ENCODE peak calls at places on chromosomes 7 and 10, in ten cellular contexts. W, H, O, T, Q, Z, E, V, S and X are unnamed samples.

GRCh38 chr7:64876792-64877713 is 26.0 kb upstream of the ZNF273 start:
- DNase-seq in W (no peak), H (no peak), O (peak), T (no peak), Q (no peak), Z (no peak), E (peak), V (no peak), S (no peak), X (peak)

GRCh38 chr7:75971961-75972763 is 22.2 kb downstream of the TMEM120A start:
- DNase-seq in W (no peak), H (no peak), O (no peak), T (no peak), Q (no peak), Z (peak), E (no peak), V (no peak), S (no peak), X (no peak)

GRCh38 chr7:18534481-18534880 is 38.9 kb downstream of the HDAC9 start:
- DNase-seq in W (no peak), H (no peak), O (no peak), T (no peak), Q (no peak), Z (no peak), E (no peak), V (no peak), S (no peak), X (no peak)

GRCh38 chr7:134447383-134447782 is 11.5 kb downstream of the AKR1B1 start:
- DNase-seq in W (no peak), H (no peak), O (no peak), T (no peak), Q (no peak), Z (no peak), E (no peak), V (no peak), S (no peak), X (no peak)

GRCh38 chr7:77995717-77996116 is 197.1 kb downstream of the PHTF2 start:
- DNase-seq in W (no peak), H (no peak), O (no peak), T (no peak), Q (no peak), Z (no peak), E (no peak), V (no peak), S (no peak), X (no peak)

GRCh38 chr10:121159670-121160069 is 308.5 kb downstream of the WDR11 start:
- DNase-seq in W (no peak), H (no peak), O (no peak), T (no peak), Q (no peak), Z (no peak), E (no peak), V (no peak), S (no peak), X (no peak)

GRCh38 chr7:2971914-2972530 is 71.6 kb downstream of the CARD11 start:
- DNase-seq in W (no peak), H (no peak), O (no peak), T (peak), Q (no peak), Z (no peak), E (no peak), V (no peak), S (no peak), X (no peak)

GRCh38 chr7:69661342-69661741 is 63.1 kb downstream of the AUTS2 start:
- DNase-seq in W (no peak), H (no peak), O (peak), T (no peak), Q (no peak), Z (no peak), E (no peak), V (no peak), S (no peak), X (no peak)

GRCh38 chr7:149728491-149729375 is 44.7 kb downstream of the ZNF467 start:
- DNase-seq in W (no peak), H (no peak), O (no peak), T (no peak), Q (no peak), Z (no peak), E (no peak), V (no peak), S (no peak), X (no peak)

GRCh38 chr10:103693070-103693811 is 162.1 kb downstream of the SH3PXD2A start:
- DNase-seq in W (no peak), H (no peak), O (no peak), T (no peak), Q (no peak), Z (no peak), E (peak), V (no peak), S (peak), X (peak)

GRCh38 chr10:109982812-109983211 is 25.0 kb upstream of the ADD3 start:
- DNase-seq in W (no peak), H (no peak), O (no peak), T (no peak), Q (no peak), Z (peak), E (no peak), V (no peak), S (no peak), X (no peak)

GRCh38 chr10:110733256-110733952 is 89.3 kb downstream of the RBM20 start:
- DNase-seq in W (no peak), H (no peak), O (no peak), T (no peak), Q (peak), Z (peak), E (no peak), V (peak), S (no peak), X (no peak)

GRCh38 chr10:77673086-77673485 is 35.5 kb upstream of the KCNMA1 start:
- DNase-seq in W (no peak), H (no peak), O (no peak), T (no peak), Q (no peak), Z (no peak), E (no peak), V (no peak), S (no peak), X (no peak)

GRCh38 chr7:72430531-72430930 is 18.4 kb upstream of the CALN1 start:
- DNase-seq in W (no peak), H (no peak), O (no peak), T (no peak), Q (no peak), Z (no peak), E (no peak), V (no peak), S (no peak), X (no peak)

GRCh38 chr10:9634466-9634865 is 1383.2 kb upstream of the CELF2 start:
- DNase-seq in W (no peak), H (peak), O (no peak), T (no peak), Q (no peak), Z (no peak), E (no peak), V (no peak), S (no peak), X (no peak)

GRCh38 chr7:21504021-21504420 is 38.8 kb upstream of the DNAH11 start:
- DNase-seq in W (no peak), H (no peak), O (no peak), T (no peak), Q (no peak), Z (no peak), E (no peak), V (no peak), S (no peak), X (no peak)

GRCh38 chr10:11434323-11434722 is 177.1 kb downstream of the USP6NL start:
- DNase-seq in W (no peak), H (no peak), O (no peak), T (no peak), Q (peak), Z (no peak), E (no peak), V (no peak), S (no peak), X (no peak)

GRCh38 chr10:8346861-8347260 is 292.4 kb downstream of the GATA3 start:
- DNase-seq in W (no peak), H (no peak), O (no peak), T (no peak), Q (no peak), Z (no peak), E (no peak), V (no peak), S (no peak), X (no peak)

GRCh38 chr10:15898046-15898445 is 37.7 kb upstream of the MINDY3 start:
- DNase-seq in W (no peak), H (peak), O (no peak), T (no peak), Q (peak), Z (peak), E (no peak), V (no peak), S (peak), X (no peak)

GRCh38 chr7:100571829-100572116 is 1.9 kb downstream of the SAP25 start:
- DNase-seq in W (no peak), H (no peak), O (no peak), T (no peak), Q (no peak), Z (no peak), E (no peak), V (no peak), S (no peak), X (no peak)

GRCh38 chr10:88330174-88330573 is 252.9 kb downstream of the RNLS start:
- DNase-seq in W (no peak), H (no peak), O (no peak), T (no peak), Q (no peak), Z (no peak), E (no peak), V (no peak), S (no peak), X (no peak)

GRCh38 chr7:90931996-90932912 is 332.0 kb upstream of the FZD1 start:
- DNase-seq in W (no peak), H (no peak), O (peak), T (peak), Q (no peak), Z (no peak), E (no peak), V (no peak), S (no peak), X (no peak)

GRCh38 chr7:120337308-120337907 is 64.4 kb downstream of the KCND2 start:
- DNase-seq in W (no peak), H (no peak), O (peak), T (no peak), Q (peak), Z (peak), E (no peak), V (no peak), S (peak), X (no peak)

GRCh38 chr10:32459072-32459703 is 13.2 kb downstream of the CCDC7 start:
- DNase-seq in W (no peak), H (no peak), O (no peak), T (no peak), Q (no peak), Z (no peak), E (no peak), V (no peak), S (no peak), X (no peak)

GRCh38 chr7:122762071-122762470 is 59.3 kb upstream of the RNF148 start:
- DNase-seq in W (no peak), H (no peak), O (no peak), T (no peak), Q (no peak), Z (no peak), E (no peak), V (no peak), S (no peak), X (no peak)

GRCh38 chr10:32104181-32104580 is 48.0 kb upstream of the KIF5B start:
- DNase-seq in W (peak), H (no peak), O (no peak), T (no peak), Q (no peak), Z (peak), E (no peak), V (no peak), S (no peak), X (no peak)

GRCh38 chr7:13099197-13099795 is 411.9 kb downstream of the ARL4A start:
- DNase-seq in W (no peak), H (no peak), O (no peak), T (no peak), Q (no peak), Z (no peak), E (no peak), V (peak), S (no peak), X (no peak)

GRCh38 chr7:76340617-76341131 is 18.1 kb downstream of the YWHAG start:
- DNase-seq in W (no peak), H (peak), O (no peak), T (no peak), Q (no peak), Z (peak), E (no peak), V (peak), S (peak), X (no peak)

GRCh38 chr7:7773334-7774308 is 55.2 kb upstream of the RPA3 start:
- DNase-seq in W (no peak), H (no peak), O (no peak), T (peak), Q (no peak), Z (no peak), E (no peak), V (no peak), S (no peak), X (peak)

GRCh38 chr7:155173905-155174304 is 103.8 kb downstream of the HTR5A start:
- DNase-seq in W (no peak), H (no peak), O (no peak), T (no peak), Q (no peak), Z (no peak), E (no peak), V (no peak), S (no peak), X (no peak)

GRCh38 chr10:4541292-4541691 is 284.7 kb upstream of the AKR1E2 start:
- DNase-seq in W (peak), H (peak), O (no peak), T (no peak), Q (peak), Z (peak), E (no peak), V (peak), S (peak), X (no peak)

GRCh38 chr10:96673318-96674099 is 46.8 kb downstream of the PIK3AP1 start:
- DNase-seq in W (no peak), H (peak), O (no peak), T (peak), Q (peak), Z (peak), E (no peak), V (peak), S (peak), X (peak)

GRCh38 chr7:129644634-129645230 is 33.2 kb downstream of the NRF1 start:
- DNase-seq in W (no peak), H (no peak), O (peak), T (no peak), Q (peak), Z (peak), E (no peak), V (peak), S (peak), X (peak)

GRCh38 chr7:105622114-105622731 is 40.9 kb upstream of the EFCAB10 start:
- DNase-seq in W (no peak), H (no peak), O (no peak), T (no peak), Q (no peak), Z (no peak), E (peak), V (no peak), S (no peak), X (no peak)

GRCh38 chr10:28676297-28676967 is 889 bp upstream of the BAMBI start:
- DNase-seq in W (no peak), H (no peak), O (no peak), T (no peak), Q (no peak), Z (peak), E (no peak), V (no peak), S (peak), X (no peak)

GRCh38 chr7:83629117-83629880 is 19.6 kb downstream of the SEMA3E start:
- DNase-seq in W (no peak), H (no peak), O (no peak), T (no peak), Q (no peak), Z (no peak), E (no peak), V (no peak), S (no peak), X (no peak)

GRCh38 chr10:73584737-73585136 is 6.4 kb downstream of the USP54 start:
- DNase-seq in W (no peak), H (no peak), O (no peak), T (no peak), Q (no peak), Z (no peak), E (no peak), V (no peak), S (no peak), X (no peak)

GRCh38 chr7:107201795-107202450 is 33.1 kb downstream of the HBP1 start:
- DNase-seq in W (no peak), H (no peak), O (peak), T (no peak), Q (peak), Z (peak), E (peak), V (no peak), S (peak), X (peak)